ENCODE peak calls at places on chromosome 2, in six cellular contexts. J is HepG2, N is IMR-90, M is A549, U is K562, A is GM12878. Z is an unnamed sample.

GRCh38 chr2:219273887-219274391 is 5.2 kb upstream of the DNAJB2 start:
- DNase-seq in J (no peak), N (no peak), M (peak), U (no peak), A (no peak), Z (no peak)

GRCh38 chr2:15797231-15797945 is 143.0 kb upstream of the MYCN start:
- DNase-seq in J (no peak), N (no peak), M (no peak), U (no peak), A (no peak), Z (peak)

GRCh38 chr2:174176898-174177297 is 71.4 kb downstream of the OLA1 start:
- DNase-seq in J (no peak), N (peak), M (no peak), U (no peak), A (no peak), Z (no peak)

GRCh38 chr2:48699377-48699951 is 56.1 kb downstream of the LHCGR start:
- DNase-seq in J (no peak), N (peak), M (no peak), U (no peak), A (no peak), Z (no peak)

GRCh38 chr2:14016289-14016955 is 616.1 kb upstream of the LRATD1 start:
- DNase-seq in J (no peak), N (no peak), M (no peak), U (no peak), A (no peak), Z (no peak)

GRCh38 chr2:227325824-227326195 is 759 bp downstream of the MFF start:
- DNase-seq in J (peak), N (peak), M (peak), U (peak), A (no peak), Z (peak)

GRCh38 chr2:101109451-101110140 is 41.6 kb downstream of the TBC1D8 start:
- DNase-seq in J (no peak), N (no peak), M (no peak), U (no peak), A (no peak), Z (no peak)

GRCh38 chr2:236678307-236678975 is 108.8 kb downstream of the ACKR3 start:
- DNase-seq in J (no peak), N (no peak), M (no peak), U (no peak), A (no peak), Z (no peak)

GRCh38 chr2:99425022-99425421 is 64.8 kb downstream of the REV1 start:
- DNase-seq in J (no peak), N (peak), M (no peak), U (no peak), A (no peak), Z (no peak)

GRCh38 chr2:143284087-143284675 is 155.0 kb downstream of the ARHGAP15 start:
- DNase-seq in J (peak), N (peak), M (peak), U (peak), A (no peak), Z (peak)

GRCh38 chr2:9474361-9475117 is at the start of gene IAH1:
- DNase-seq in J (no peak), N (no peak), M (peak), U (no peak), A (no peak), Z (peak)

GRCh38 chr2:237670641-237671040 is 43.3 kb downstream of the LRRFIP1 start:
- DNase-seq in J (no peak), N (no peak), M (no peak), U (no peak), A (no peak), Z (no peak)

GRCh38 chr2:41119489-41119888 is 667.6 kb upstream of the SLC8A1 start:
- DNase-seq in J (no peak), N (no peak), M (no peak), U (no peak), A (no peak), Z (no peak)

GRCh38 chr2:21231985-21232384 is 108.2 kb downstream of the TDRD15 start:
- DNase-seq in J (no peak), N (no peak), M (no peak), U (no peak), A (no peak), Z (no peak)

GRCh38 chr2:177165103-177165583 is 47.5 kb upstream of the HNRNPA3 start:
- DNase-seq in J (no peak), N (peak), M (peak), U (peak), A (peak), Z (no peak)

GRCh38 chr2:230868151-230868946 is 3.6 kb downstream of the ITM2C start:
- DNase-seq in J (no peak), N (no peak), M (no peak), U (no peak), A (no peak), Z (no peak)

GRCh38 chr2:165868211-165868610 is 74.2 kb upstream of the GALNT3 start:
- DNase-seq in J (no peak), N (peak), M (no peak), U (no peak), A (no peak), Z (peak)

GRCh38 chr2:45915523-45915922 is 264.0 kb downstream of the PRKCE start:
- DNase-seq in J (no peak), N (no peak), M (no peak), U (no peak), A (no peak), Z (no peak)

GRCh38 chr2:74835831-74836674 is 2.1 kb downstream of the HK2 start:
- DNase-seq in J (peak), N (peak), M (peak), U (peak), A (no peak), Z (peak)

GRCh38 chr2:219737270-219737691 is 109.9 kb downstream of the SLC4A3 start:
- DNase-seq in J (no peak), N (peak), M (peak), U (no peak), A (no peak), Z (no peak)

GRCh38 chr2:69755862-69756467 is 14.0 kb downstream of the ANXA4 start:
- DNase-seq in J (peak), N (peak), M (peak), U (peak), A (no peak), Z (no peak)

GRCh38 chr2:85997016-85997970 is 108.4 kb downstream of the POLR1A start:
- DNase-seq in J (no peak), N (peak), M (no peak), U (peak), A (no peak), Z (no peak)

GRCh38 chr2:23530121-23530908 is 145.3 kb downstream of the KLHL29 start:
- DNase-seq in J (no peak), N (no peak), M (no peak), U (no peak), A (no peak), Z (no peak)

GRCh38 chr2:64760131-64760530 is 106.4 kb upstream of the SERTAD2 start:
- DNase-seq in J (no peak), N (no peak), M (no peak), U (no peak), A (no peak), Z (no peak)

GRCh38 chr2:23901966-23902942 is 24.7 kb downstream of the ATAD2B start:
- DNase-seq in J (no peak), N (peak), M (no peak), U (no peak), A (no peak), Z (no peak)

GRCh38 chr2:176081993-176082884 is 1.5 kb downstream of the EVX2 start:
- DNase-seq in J (no peak), N (no peak), M (no peak), U (no peak), A (no peak), Z (no peak)

GRCh38 chr2:122523143-122523542 is 767.7 kb downstream of the TSN start:
- DNase-seq in J (no peak), N (no peak), M (no peak), U (no peak), A (no peak), Z (no peak)

GRCh38 chr2:190791347-190791982 is 89.2 kb upstream of the GLS start:
- DNase-seq in J (no peak), N (peak), M (no peak), U (peak), A (no peak), Z (no peak)

GRCh38 chr2:58635801-58636375 is 394.8 kb upstream of the FANCL start:
- DNase-seq in J (no peak), N (no peak), M (no peak), U (no peak), A (no peak), Z (no peak)

GRCh38 chr2:11507517-11507916 is 26.3 kb upstream of the GREB1 start:
- DNase-seq in J (no peak), N (no peak), M (no peak), U (no peak), A (no peak), Z (no peak)

GRCh38 chr2:207928079-207928478 is 97.2 kb downstream of the PLEKHM3 start:
- DNase-seq in J (peak), N (no peak), M (no peak), U (no peak), A (no peak), Z (no peak)

GRCh38 chr2:230961091-230961491 is 34.8 kb upstream of the SPATA3 start:
- DNase-seq in J (no peak), N (no peak), M (no peak), U (no peak), A (no peak), Z (no peak)

GRCh38 chr2:12265646-12266045 is 451.1 kb upstream of the TRIB2 start:
- DNase-seq in J (no peak), N (peak), M (no peak), U (no peak), A (no peak), Z (no peak)

GRCh38 chr2:11245322-11245721 is 90.1 kb downstream of the SLC66A3 start:
- DNase-seq in J (no peak), N (no peak), M (no peak), U (no peak), A (no peak), Z (no peak)

GRCh38 chr2:216109962-216110614 is 940 bp downstream of the XRCC5 start:
- DNase-seq in J (peak), N (peak), M (peak), U (no peak), A (no peak), Z (no peak)

GRCh38 chr2:101038455-101039255 is 36.6 kb downstream of the RPL31 start:
- DNase-seq in J (peak), N (no peak), M (peak), U (peak), A (no peak), Z (peak)

GRCh38 chr2:43083710-43084698 is 142.4 kb downstream of the ZFP36L2 start:
- DNase-seq in J (no peak), N (peak), M (peak), U (peak), A (no peak), Z (no peak)

GRCh38 chr2:176710657-176711197 is 441.5 kb downstream of the MTX2 start:
- DNase-seq in J (no peak), N (no peak), M (no peak), U (no peak), A (no peak), Z (no peak)

GRCh38 chr2:26785431-26786206 is at the start of gene CENPA:
- DNase-seq in J (peak), N (peak), M (peak), U (peak), A (peak), Z (peak)
- TF ChIP-seq BHLHE40 in J (peak), N (no peak), M (no peak), U (peak), A (peak), Z (no peak)

GRCh38 chr2:118654945-118655344 is 192.5 kb downstream of the EN1 start:
- DNase-seq in J (no peak), N (no peak), M (no peak), U (no peak), A (no peak), Z (no peak)
- TF ChIP-seq BHLHE40 in J (no peak), N (no peak), M (no peak), U (no peak), A (no peak), Z (no peak)

GRCh38 chr2:196823750-196824149 is 14.6 kb upstream of the C2orf66 start:
- DNase-seq in J (no peak), N (peak), M (peak), U (no peak), A (no peak), Z (no peak)

GRCh38 chr2:196830701-196831100 is 21.5 kb upstream of the C2orf66 start:
- DNase-seq in J (no peak), N (no peak), M (no peak), U (no peak), A (no peak), Z (no peak)

DNA sequence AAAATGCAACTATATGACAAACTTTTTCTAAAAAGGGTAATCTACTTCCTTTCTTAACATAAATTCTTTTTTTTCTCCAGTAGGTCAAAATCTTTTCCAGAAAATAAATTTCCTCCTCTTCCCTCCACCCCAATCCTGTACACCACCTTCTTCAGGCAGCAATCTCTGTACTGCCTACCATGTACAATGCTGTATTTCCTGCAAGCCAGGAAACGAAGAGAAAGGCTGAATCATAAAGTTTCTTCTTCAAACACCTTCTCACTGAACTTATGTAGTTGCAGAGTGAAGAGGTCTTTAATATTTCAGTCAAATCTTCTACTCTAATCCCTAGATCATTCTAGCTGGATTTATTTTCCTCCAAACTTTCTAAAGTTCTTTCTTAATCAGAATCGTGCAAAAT is 18.2 kb upstream of the C2orf66 start:
- DNase-seq in J (no peak), N (no peak), M (no peak), U (no peak), A (no peak), Z (no peak)
- TF ChIP-seq BHLHE40 in J (no peak), N (no peak), M (no peak), U (no peak), A (no peak), Z (no peak)

DNA sequence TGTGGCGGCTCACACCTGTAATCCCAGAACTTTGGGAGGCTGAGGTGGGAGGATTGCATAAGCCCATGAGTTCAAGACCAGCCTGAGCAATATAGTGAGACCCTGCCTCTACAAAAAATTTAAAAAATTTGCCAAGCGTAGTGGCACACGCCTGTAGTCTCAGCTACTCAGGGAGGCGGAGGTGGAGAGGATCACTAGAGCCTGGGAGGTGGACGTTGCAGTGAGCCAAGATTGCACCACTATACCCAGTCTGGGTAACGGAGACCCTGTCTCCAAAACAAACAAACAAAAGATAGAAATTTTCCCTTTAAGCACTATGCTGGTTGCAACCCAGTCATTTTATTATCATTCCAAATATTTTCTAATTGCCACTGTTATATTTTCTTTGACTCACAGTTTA is 32.3 kb downstream of the NPHP1 start:
- DNase-seq in J (no peak), N (no peak), M (no peak), U (no peak), A (no peak), Z (no peak)
- TF ChIP-seq BHLHE40 in J (no peak), N (no peak), M (no peak), U (no peak), A (no peak), Z (no peak)

GRCh38 chr2:146388757-146389156 is 1456.1 kb upstream of the ACVR2A start:
- DNase-seq in J (no peak), N (no peak), M (no peak), U (no peak), A (no peak), Z (no peak)

DNA sequence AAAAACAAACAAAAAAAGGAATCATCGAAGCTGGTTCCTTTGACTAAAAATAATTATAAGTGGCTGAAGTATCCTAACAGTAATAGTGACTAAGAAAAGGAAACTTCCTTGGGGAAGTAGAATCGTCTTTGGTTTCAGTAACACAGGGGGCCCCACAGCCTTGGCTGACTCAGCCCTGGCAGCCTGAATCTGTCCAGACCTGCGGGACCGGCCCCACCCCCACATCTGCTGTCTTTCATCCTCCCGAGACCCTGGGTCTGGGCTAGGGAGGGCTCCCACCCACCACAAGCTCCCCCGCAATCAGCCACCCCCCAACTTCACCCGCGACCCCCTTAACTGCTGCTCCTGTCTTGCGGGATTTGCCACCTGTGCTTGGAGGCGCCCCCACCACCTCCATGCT is 1452.6 kb upstream of the ACVR2A start:
- DNase-seq in J (no peak), N (no peak), M (no peak), U (no peak), A (no peak), Z (no peak)
- TF ChIP-seq BHLHE40 in J (no peak), N (no peak), M (no peak), U (no peak), A (no peak), Z (no peak)

GRCh38 chr2:135647836-135648579 is 93.6 kb upstream of the UBXN4 start:
- DNase-seq in J (no peak), N (no peak), M (no peak), U (no peak), A (no peak), Z (no peak)
- TF ChIP-seq BHLHE40 in J (no peak), N (no peak), M (no peak), U (no peak), A (no peak), Z (no peak)

GRCh38 chr2:134897932-134898331 is 20.7 kb upstream of the CCNT2 start:
- DNase-seq in J (no peak), N (peak), M (no peak), U (no peak), A (no peak), Z (no peak)
- TF ChIP-seq BHLHE40 in J (no peak), N (no peak), M (no peak), U (no peak), A (no peak), Z (no peak)